ENCODE peak calls at places on chromosomes 12 and 14, in nine cellular contexts. One of them, this sample, is unnamed.

GRCh38 chr14:58541623-58542022 is 96.1 kb upstream of the DACT1 start:
- DNase-seq in GM12878: no peak
- DNase-seq in A549: no peak
- DNase-seq in stomach: no peak
- DNase-seq in tibial nerve: no peak
- DNase-seq in HepG2: no peak
- DNase-seq in sigmoid colon: no peak
- DNase-seq in upper lobe of left lung: no peak
- DNase-seq in transverse colon: no peak
- DNase-seq in this sample: no peak

GRCh38 chr12:53500119-53500775 is 836 bp upstream of the TARBP2 start:
- DNase-seq in GM12878: no peak
- DNase-seq in A549: no peak
- DNase-seq in stomach: peak
- DNase-seq in tibial nerve: peak
- DNase-seq in HepG2: peak
- DNase-seq in sigmoid colon: peak
- DNase-seq in upper lobe of left lung: no peak
- DNase-seq in transverse colon: peak
- DNase-seq in this sample: peak

GRCh38 chr14:36510078-36510799 is 9.8 kb downstream of the NKX2-1 start:
- DNase-seq in GM12878: no peak
- DNase-seq in A549: no peak
- DNase-seq in stomach: no peak
- DNase-seq in tibial nerve: no peak
- DNase-seq in HepG2: no peak
- DNase-seq in sigmoid colon: no peak
- DNase-seq in upper lobe of left lung: peak
- DNase-seq in transverse colon: no peak
- DNase-seq in this sample: no peak

GRCh38 chr12:110227138-110227537 is 53.9 kb upstream of the ATP2A2 start:
- DNase-seq in GM12878: no peak
- DNase-seq in A549: no peak
- DNase-seq in stomach: no peak
- DNase-seq in tibial nerve: no peak
- DNase-seq in HepG2: no peak
- DNase-seq in sigmoid colon: no peak
- DNase-seq in upper lobe of left lung: no peak
- DNase-seq in transverse colon: no peak
- DNase-seq in this sample: no peak

GRCh38 chr12:129607293-129607692 is 296.5 kb downstream of the TMEM132D start:
- DNase-seq in GM12878: no peak
- DNase-seq in A549: no peak
- DNase-seq in stomach: no peak
- DNase-seq in tibial nerve: no peak
- DNase-seq in HepG2: no peak
- DNase-seq in sigmoid colon: no peak
- DNase-seq in upper lobe of left lung: no peak
- DNase-seq in transverse colon: no peak
- DNase-seq in this sample: no peak

GRCh38 chr12:118404876-118405521 is 28.6 kb downstream of the SUDS3 start:
- DNase-seq in GM12878: peak
- DNase-seq in A549: peak
- DNase-seq in stomach: peak
- DNase-seq in tibial nerve: peak
- DNase-seq in HepG2: peak
- DNase-seq in sigmoid colon: peak
- DNase-seq in upper lobe of left lung: no peak
- DNase-seq in transverse colon: peak
- DNase-seq in this sample: peak

GRCh38 chr14:92968291-92969020 is 45.5 kb downstream of the CHGA start:
- DNase-seq in GM12878: no peak
- DNase-seq in A549: no peak
- DNase-seq in stomach: no peak
- DNase-seq in tibial nerve: no peak
- DNase-seq in HepG2: no peak
- DNase-seq in sigmoid colon: no peak
- DNase-seq in upper lobe of left lung: peak
- DNase-seq in transverse colon: no peak
- DNase-seq in this sample: no peak

GRCh38 chr12:124543591-124544310 is 23.7 kb downstream of the NCOR2 start:
- DNase-seq in GM12878: no peak
- DNase-seq in A549: no peak
- DNase-seq in stomach: no peak
- DNase-seq in tibial nerve: no peak
- DNase-seq in HepG2: no peak
- DNase-seq in sigmoid colon: no peak
- DNase-seq in upper lobe of left lung: peak
- DNase-seq in transverse colon: no peak
- DNase-seq in this sample: no peak

GRCh38 chr12:7869137-7869536 is 3.6 kb downstream of the SLC2A14 start:
- DNase-seq in GM12878: no peak
- DNase-seq in A549: no peak
- DNase-seq in stomach: no peak
- DNase-seq in tibial nerve: no peak
- DNase-seq in HepG2: no peak
- DNase-seq in sigmoid colon: no peak
- DNase-seq in upper lobe of left lung: no peak
- DNase-seq in transverse colon: no peak
- DNase-seq in this sample: no peak

GRCh38 chr12:80807640-80808288 is 91.1 kb downstream of the MYF5 start:
- DNase-seq in GM12878: peak
- DNase-seq in A549: no peak
- DNase-seq in stomach: no peak
- DNase-seq in tibial nerve: no peak
- DNase-seq in HepG2: peak
- DNase-seq in sigmoid colon: no peak
- DNase-seq in upper lobe of left lung: no peak
- DNase-seq in transverse colon: no peak
- DNase-seq in this sample: no peak

DNA sequence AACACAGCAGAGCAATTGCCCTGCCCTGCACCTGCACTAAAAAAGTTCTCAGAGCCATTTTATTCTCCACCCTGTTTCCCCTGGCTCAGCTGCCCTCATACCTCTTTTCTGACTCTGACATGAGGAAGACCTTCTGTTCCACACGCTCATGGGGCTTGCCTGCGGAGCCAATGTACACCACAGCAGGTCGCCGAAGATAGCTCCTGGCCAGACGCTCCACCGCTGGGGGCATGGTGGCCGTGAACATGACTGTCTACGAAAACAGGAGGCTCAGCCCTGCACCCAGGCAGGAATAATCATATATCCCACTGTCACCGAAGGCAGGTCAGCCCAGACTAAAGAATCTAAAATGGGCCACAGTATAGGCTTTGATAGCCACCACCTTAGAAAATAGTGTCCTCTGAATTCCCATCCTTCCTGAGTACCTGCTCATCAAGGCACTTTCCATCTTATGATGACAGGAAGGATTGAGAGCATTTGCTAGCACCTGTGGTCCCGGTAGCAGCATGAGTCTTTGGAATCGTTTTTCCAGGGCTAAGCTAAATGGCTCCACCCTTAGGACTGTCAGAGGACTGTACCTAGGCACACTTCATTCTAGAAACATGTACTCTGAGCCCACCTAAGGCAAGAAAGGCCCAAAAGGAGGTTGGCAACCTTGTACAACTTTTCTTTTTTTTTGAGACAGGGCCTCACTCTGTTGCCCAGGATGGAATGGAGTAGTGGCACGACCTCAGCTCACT is 14.2 kb downstream of the CACNB3 start:
- DNase-seq in GM12878: no peak
- DNase-seq in A549: no peak
- DNase-seq in stomach: no peak
- DNase-seq in tibial nerve: no peak
- DNase-seq in HepG2: no peak
- DNase-seq in sigmoid colon: no peak
- DNase-seq in upper lobe of left lung: no peak
- DNase-seq in transverse colon: no peak
- DNase-seq in this sample: no peak
- H3K4me3 ChIP-seq in GM12878: no peak
- H3K4me3 ChIP-seq in A549: no peak
- H3K4me3 ChIP-seq in stomach: no peak
- H3K4me3 ChIP-seq in tibial nerve: no peak
- H3K4me3 ChIP-seq in HepG2: no peak
- H3K4me3 ChIP-seq in sigmoid colon: no peak
- H3K4me3 ChIP-seq in upper lobe of left lung: no peak
- H3K4me3 ChIP-seq in transverse colon: no peak
- H3K4me3 ChIP-seq in this sample: no peak

GRCh38 chr14:95341564-95341963 is 21.9 kb upstream of the CLMN start:
- DNase-seq in GM12878: no peak
- DNase-seq in A549: no peak
- DNase-seq in stomach: no peak
- DNase-seq in tibial nerve: no peak
- DNase-seq in HepG2: no peak
- DNase-seq in sigmoid colon: no peak
- DNase-seq in upper lobe of left lung: no peak
- DNase-seq in transverse colon: no peak
- DNase-seq in this sample: no peak

GRCh38 chr14:95339301-95339865 is 19.7 kb upstream of the CLMN start:
- DNase-seq in GM12878: no peak
- DNase-seq in A549: no peak
- DNase-seq in stomach: peak
- DNase-seq in tibial nerve: no peak
- DNase-seq in HepG2: peak
- DNase-seq in sigmoid colon: no peak
- DNase-seq in upper lobe of left lung: no peak
- DNase-seq in transverse colon: peak
- DNase-seq in this sample: no peak

GRCh38 chr14:95338436-95338835 is 18.7 kb upstream of the CLMN start:
- DNase-seq in GM12878: no peak
- DNase-seq in A549: no peak
- DNase-seq in stomach: no peak
- DNase-seq in tibial nerve: no peak
- DNase-seq in HepG2: no peak
- DNase-seq in sigmoid colon: no peak
- DNase-seq in upper lobe of left lung: no peak
- DNase-seq in transverse colon: no peak
- DNase-seq in this sample: no peak

GRCh38 chr14:95340201-95340697 is 20.5 kb upstream of the CLMN start:
- DNase-seq in GM12878: no peak
- DNase-seq in A549: peak
- DNase-seq in stomach: peak
- DNase-seq in tibial nerve: no peak
- DNase-seq in HepG2: peak
- DNase-seq in sigmoid colon: no peak
- DNase-seq in upper lobe of left lung: no peak
- DNase-seq in transverse colon: peak
- DNase-seq in this sample: no peak

GRCh38 chr14:95341115-95341514 is 21.4 kb upstream of the CLMN start:
- DNase-seq in GM12878: no peak
- DNase-seq in A549: no peak
- DNase-seq in stomach: no peak
- DNase-seq in tibial nerve: no peak
- DNase-seq in HepG2: no peak
- DNase-seq in sigmoid colon: no peak
- DNase-seq in upper lobe of left lung: no peak
- DNase-seq in transverse colon: no peak
- DNase-seq in this sample: no peak
- TF ChIP-seq EP300 in GM12878: no peak
- TF ChIP-seq EP300 in A549: no peak
- TF ChIP-seq EP300 in stomach: no peak
- TF ChIP-seq EP300 in tibial nerve: no peak
- TF ChIP-seq EP300 in HepG2: no peak
- TF ChIP-seq EP300 in sigmoid colon: no peak
- TF ChIP-seq EP300 in upper lobe of left lung: no peak
- TF ChIP-seq EP300 in transverse colon: no peak
- TF ChIP-seq EP300 in this sample: no peak

GRCh38 chr14:103618999-103619398 is 10.0 kb upstream of the KLC1 start:
- DNase-seq in GM12878: no peak
- DNase-seq in A549: no peak
- DNase-seq in stomach: no peak
- DNase-seq in tibial nerve: no peak
- DNase-seq in HepG2: no peak
- DNase-seq in sigmoid colon: no peak
- DNase-seq in upper lobe of left lung: no peak
- DNase-seq in transverse colon: no peak
- DNase-seq in this sample: no peak
- H3K4me3 ChIP-seq in GM12878: no peak
- H3K4me3 ChIP-seq in A549: no peak
- H3K4me3 ChIP-seq in stomach: no peak
- H3K4me3 ChIP-seq in tibial nerve: no peak
- H3K4me3 ChIP-seq in HepG2: no peak
- H3K4me3 ChIP-seq in sigmoid colon: no peak
- H3K4me3 ChIP-seq in upper lobe of left lung: no peak
- H3K4me3 ChIP-seq in transverse colon: no peak
- H3K4me3 ChIP-seq in this sample: no peak

GRCh38 chr12:121454921-121455320 is 55.0 kb downstream of the RNF34 start:
- DNase-seq in GM12878: no peak
- DNase-seq in A549: no peak
- DNase-seq in stomach: no peak
- DNase-seq in tibial nerve: no peak
- DNase-seq in HepG2: no peak
- DNase-seq in sigmoid colon: no peak
- DNase-seq in upper lobe of left lung: no peak
- DNase-seq in transverse colon: no peak
- DNase-seq in this sample: no peak

GRCh38 chr12:121453022-121453360 is 53.1 kb downstream of the RNF34 start:
- DNase-seq in GM12878: no peak
- DNase-seq in A549: no peak
- DNase-seq in stomach: no peak
- DNase-seq in tibial nerve: no peak
- DNase-seq in HepG2: no peak
- DNase-seq in sigmoid colon: no peak
- DNase-seq in upper lobe of left lung: peak
- DNase-seq in transverse colon: no peak
- DNase-seq in this sample: no peak

GRCh38 chr12:121451931-121452330 is 52.0 kb downstream of the RNF34 start:
- DNase-seq in GM12878: no peak
- DNase-seq in A549: no peak
- DNase-seq in stomach: no peak
- DNase-seq in tibial nerve: no peak
- DNase-seq in HepG2: no peak
- DNase-seq in sigmoid colon: no peak
- DNase-seq in upper lobe of left lung: no peak
- DNase-seq in transverse colon: peak
- DNase-seq in this sample: no peak

GRCh38 chr12:121453629-121454028 is 53.7 kb downstream of the RNF34 start:
- DNase-seq in GM12878: no peak
- DNase-seq in A549: no peak
- DNase-seq in stomach: no peak
- DNase-seq in tibial nerve: no peak
- DNase-seq in HepG2: no peak
- DNase-seq in sigmoid colon: no peak
- DNase-seq in upper lobe of left lung: peak
- DNase-seq in transverse colon: no peak
- DNase-seq in this sample: no peak

DNA sequence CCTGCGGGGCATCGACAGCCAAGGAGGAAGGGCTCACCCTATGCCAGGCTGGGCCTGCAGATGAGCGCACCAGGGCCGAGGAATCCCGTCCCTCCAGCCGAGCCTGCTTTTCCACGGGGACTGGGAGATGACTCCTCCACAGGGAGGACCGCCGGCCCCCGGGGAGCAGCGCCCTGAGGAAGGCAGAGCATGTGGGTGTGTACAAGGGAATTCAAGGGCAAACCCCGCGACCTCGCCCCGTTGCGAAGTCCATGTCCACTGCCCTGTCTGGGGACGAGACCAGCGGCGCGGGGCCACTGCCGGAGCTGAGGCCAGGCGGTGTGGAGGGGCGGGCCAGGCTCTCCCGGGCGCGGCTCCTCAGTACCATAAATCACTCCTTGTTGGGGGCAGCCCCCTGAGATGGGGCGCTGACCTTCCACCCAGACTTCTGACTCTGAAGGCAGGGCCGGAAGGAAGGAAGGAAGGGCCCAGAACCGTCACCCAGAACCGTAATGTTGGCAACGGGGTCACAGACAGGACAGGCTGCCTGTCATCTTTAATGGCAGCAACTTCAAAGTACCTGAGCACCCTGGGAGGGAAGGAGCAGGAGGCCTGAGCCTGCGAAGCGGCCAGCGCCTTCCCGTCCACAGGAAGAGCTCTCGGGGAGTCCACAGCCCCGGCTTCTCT is 52.6 kb downstream of the RNF34 start:
- DNase-seq in GM12878: no peak
- DNase-seq in A549: no peak
- DNase-seq in stomach: no peak
- DNase-seq in tibial nerve: no peak
- DNase-seq in HepG2: no peak
- DNase-seq in sigmoid colon: no peak
- DNase-seq in upper lobe of left lung: peak
- DNase-seq in transverse colon: peak
- DNase-seq in this sample: no peak
- TF ChIP-seq EP300 in GM12878: no peak
- TF ChIP-seq EP300 in A549: no peak
- TF ChIP-seq EP300 in stomach: no peak
- TF ChIP-seq EP300 in tibial nerve: no peak
- TF ChIP-seq EP300 in HepG2: no peak
- TF ChIP-seq EP300 in sigmoid colon: no peak
- TF ChIP-seq EP300 in upper lobe of left lung: no peak
- TF ChIP-seq EP300 in transverse colon: no peak
- TF ChIP-seq EP300 in this sample: no peak

This sample was measured in ovary.